ENCODE peak calls at places on chromosome 10, in seven cellular contexts. B, Y, K, Z, O, S and Q are unnamed samples.

GRCh38 chr10:67793313-67793712 is 44.7 kb downstream of the DNAJC12 start:
- DNase-seq in K (no peak), Z (no peak), O (no peak), S (no peak), Y (no peak), B (no peak), Q (no peak)

GRCh38 chr10:43576580-43576979 is 2.2 kb upstream of the ZNF239 start:
- DNase-seq in Y (no peak), K (no peak), O (no peak), S (no peak), B (no peak), Z (no peak), Q (no peak)

GRCh38 chr10:49384268-49384953 is 11.5 kb downstream of the DRGX start:
- DNase-seq in B (no peak), Y (no peak), O (no peak), Z (no peak), K (no peak), S (no peak), Q (no peak)

GRCh38 chr10:51422311-51423120 is 276.9 kb downstream of the CSTF2T start:
- DNase-seq in B (peak; percentile 69), K (no peak), Z (peak; percentile 50), S (peak; percentile 8), O (peak; percentile 77), Y (no peak), Q (peak; percentile 31)

GRCh38 chr10:31320598-31321211 is 1.7 kb downstream of the ZEB1 start:
- DNase-seq in B (no peak), K (peak; percentile 77), Z (peak; percentile 55), O (peak; percentile 81), S (no peak), Y (peak; percentile 71), Q (peak; percentile 66)

GRCh38 chr10:57694956-57695605 is 572.6 kb downstream of the IPMK start:
- DNase-seq in Z (no peak), S (no peak), K (no peak), B (no peak), Y (no peak), O (no peak), Q (no peak)

GRCh38 chr10:132335189-132336063 is 3.4 kb downstream of the LRRC27 start:
- DNase-seq in S (no peak), O (peak; percentile 59), Z (no peak), B (peak; percentile 5), Y (no peak), K (no peak), Q (no peak)

GRCh38 chr10:126595160-126595559 is 75.3 kb downstream of the C10orf90 start:
- DNase-seq in Y (no peak), K (no peak), O (no peak), S (no peak), Z (no peak), B (no peak), Q (no peak)

GRCh38 chr10:114309111-114309651 is 70.1 kb downstream of the VWA2 start:
- DNase-seq in Z (no peak), S (no peak), Y (no peak), K (peak; percentile 29), B (no peak), O (peak; percentile 26), Q (no peak)

GRCh38 chr10:130512936-130513335 is 376.7 kb downstream of the GLRX3 start:
- DNase-seq in B (no peak), S (no peak), O (no peak), Y (no peak), K (no peak), Z (no peak), Q (no peak)

GRCh38 chr10:96667401-96667800 is 52.9 kb downstream of the PIK3AP1 start:
- DNase-seq in K (no peak), B (no peak), Y (no peak), S (no peak), Z (no peak), O (no peak), Q (no peak)

GRCh38 chr10:76411719-76412435 is 980.5 kb downstream of the LRMDA start:
- DNase-seq in K (no peak), Z (no peak), S (no peak), B (no peak), Y (peak; percentile 73), O (no peak), Q (no peak)

GRCh38 chr10:110912374-110912773 is 6.6 kb downstream of the BBIP1 start:
- DNase-seq in Y (no peak), K (no peak), B (no peak), Z (no peak), S (no peak), O (no peak), Q (no peak)

GRCh38 chr10:75555323-75555722 is 123.9 kb downstream of the LRMDA start:
- DNase-seq in K (no peak), Y (no peak), Z (no peak), O (no peak), S (no peak), B (no peak), Q (no peak)

GRCh38 chr10:103021897-103022286 is 103.8 kb downstream of the CNNM2 start:
- DNase-seq in O (no peak), S (no peak), K (no peak), Y (no peak), Z (no peak), B (no peak), Q (no peak)

GRCh38 chr10:129169115-129169514 is 297.9 kb upstream of the MGMT start:
- DNase-seq in B (no peak), O (no peak), Z (no peak), K (no peak), Y (no peak), S (no peak), Q (no peak)

GRCh38 chr10:21533577-21534475 is at the start of gene MLLT10:
- DNase-seq in O (peak; percentile 97), K (peak; percentile 96), Y (peak; percentile 98), Z (peak; percentile 96), S (peak; percentile 90), B (peak; percentile 90), Q (peak; percentile 96)

GRCh38 chr10:11441151-11441535 is 170.3 kb downstream of the USP6NL start:
- DNase-seq in K (peak; percentile 19), B (no peak), Y (no peak), Z (no peak), S (no peak), O (no peak), Q (no peak)

GRCh38 chr10:58712136-58712535 is 199.5 kb downstream of the BICC1 start:
- DNase-seq in Y (no peak), Z (no peak), O (no peak), B (no peak), K (no peak), S (no peak), Q (no peak)

GRCh38 chr10:20100157-20100556 is 283.9 kb downstream of the PLXDC2 start:
- DNase-seq in B (peak; percentile 46), O (no peak), Y (no peak), Z (no peak), S (no peak), K (no peak), Q (no peak)

GRCh38 chr10:96377816-96378294 is 19.1 kb upstream of the OPALIN start:
- DNase-seq in Y (no peak), K (peak; percentile 75), S (no peak), O (no peak), B (no peak), Z (no peak), Q (no peak)

GRCh38 chr10:51462076-51462779 is 237.2 kb downstream of the CSTF2T start:
- DNase-seq in O (no peak), Y (no peak), Z (no peak), S (no peak), B (peak; percentile 63), K (no peak), Q (no peak)

GRCh38 chr10:130749911-130750310 is 561.6 kb downstream of the TCERG1L start:
- DNase-seq in B (no peak), K (peak; percentile 60), Y (no peak), S (no peak), O (peak; percentile 24), Z (no peak), Q (no peak)

GRCh38 chr10:112490543-112490942 is 43.5 kb downstream of the VTI1A start:
- DNase-seq in B (no peak), S (no peak), Y (peak; percentile 50), Z (no peak), K (no peak), O (no peak), Q (no peak)

GRCh38 chr10:77328272-77328816 is 309.3 kb downstream of the KCNMA1 start:
- DNase-seq in S (no peak), K (no peak), Y (no peak), Z (peak; percentile 70), B (no peak), O (no peak), Q (no peak)

GRCh38 chr10:97228130-97228774 is 42.5 kb upstream of the SLIT1 start:
- DNase-seq in Z (no peak), Y (no peak), O (no peak), K (no peak), S (no peak), B (peak; percentile 37), Q (no peak)

GRCh38 chr10:101489355-101489754 is 98.7 kb downstream of the POLL start:
- DNase-seq in Z (no peak), O (no peak), S (no peak), B (no peak), K (no peak), Y (no peak), Q (no peak)

GRCh38 chr10:36178616-36179015 is 536.5 kb upstream of the FZD8 start:
- DNase-seq in B (no peak), Z (no peak), K (no peak), Y (no peak), O (no peak), S (no peak), Q (no peak)

GRCh38 chr10:47024399-47025252 is 113.4 kb downstream of the PTPN20 start:
- DNase-seq in K (peak; percentile 80), Y (peak; percentile 77), S (peak; percentile 5), Z (peak; percentile 69), B (peak; percentile 79), O (peak; percentile 86), Q (peak; percentile 75)

GRCh38 chr10:88565072-88565471 is 18.0 kb downstream of the RNLS start:
- DNase-seq in K (no peak), Z (no peak), B (peak; percentile 20), O (no peak), Y (no peak), S (no peak), Q (no peak)

GRCh38 chr10:95683966-95684365 is 9.8 kb downstream of the TCTN3 start:
- DNase-seq in B (no peak), Y (no peak), S (no peak), K (no peak), O (no peak), Z (no peak), Q (no peak)

GRCh38 chr10:91032614-91033248 is 111.8 kb upstream of the ANKRD1 start:
- DNase-seq in O (no peak), K (no peak), Y (no peak), Z (no peak), S (no peak), B (no peak), Q (no peak)

GRCh38 chr10:58104419-58104818 is 163.3 kb downstream of the IPMK start:
- DNase-seq in Z (no peak), B (no peak), O (no peak), S (no peak), Y (no peak), K (no peak), Q (no peak)

GRCh38 chr10:20877986-20878979 is 18.8 kb downstream of the NEBL start:
- DNase-seq in B (no peak), O (no peak), K (no peak), S (no peak), Y (no peak), Z (no peak), Q (no peak)

GRCh38 chr10:22016046-22016705 is 12.6 kb upstream of the DNAJC1 start:
- DNase-seq in K (no peak), Y (no peak), Z (no peak), B (no peak), S (no peak), O (no peak), Q (no peak)

GRCh38 chr10:22588462-22588861 is 125.9 kb downstream of the PIP4K2A start:
- DNase-seq in K (no peak), B (no peak), O (no peak), Y (no peak), S (no peak), Z (no peak), Q (no peak)

GRCh38 chr10:6044060-6044459 is 18.1 kb downstream of the IL2RA start:
- DNase-seq in O (no peak), S (no peak), Y (no peak), B (no peak), K (peak; percentile 38), Z (no peak), Q (no peak)

GRCh38 chr10:101351017-101351416 is 2.9 kb upstream of the BTRC start:
- DNase-seq in K (no peak), B (no peak), Y (no peak), Z (no peak), O (no peak), S (no peak), Q (no peak)